ENCODE peak calls at places on chromosomes 13 and 19, in ten cellular contexts. X is endothelial cell of umbilical vein, M is tibial nerve, W is ovary, A is right lobe of liver, N is suprapubic skin, V is HepG2, E is heart left ventricle, H is Peyer's patch, P is uterus. R is an unnamed sample.

GRCh38 chr19:35773020-35773809 is 2.1 kb upstream of the ARHGAP33 start:
- DNase-seq in H (no peak), E (no peak), X (no peak), N (no peak), V (no peak), P (no peak), M (no peak), W (no peak), A (no peak), R (no peak)

GRCh38 chr13:106691861-106692260 is 123.9 kb upstream of the ARGLU1 start:
- DNase-seq in E (no peak), P (no peak), V (no peak), W (no peak), M (no peak), A (no peak), X (no peak), H (no peak), N (no peak), R (no peak)

GRCh38 chr13:27791146-27791900 is 960 bp upstream of the GSX1 start:
- DNase-seq in V (no peak), H (no peak), W (no peak), A (no peak), N (no peak), M (no peak), P (no peak), X (no peak), E (no peak), R (no peak)

GRCh38 chr19:29121684-29122083 is 91.3 kb downstream of the UQCRFS1 start:
- DNase-seq in A (no peak), P (no peak), V (no peak), X (no peak), W (no peak), M (no peak), H (no peak), E (no peak), N (peak; percentile 52), R (no peak)

GRCh38 chr19:46173886-46174475 is 25.9 kb downstream of the IGFL2 start:
- DNase-seq in V (no peak), W (no peak), X (no peak), H (no peak), N (no peak), A (no peak), E (no peak), M (no peak), P (no peak), R (no peak)

GRCh38 chr13:96198038-96198437 is 108.1 kb downstream of the HS6ST3 start:
- DNase-seq in N (no peak), A (no peak), W (no peak), V (no peak), H (no peak), P (no peak), E (no peak), M (no peak), X (no peak), R (no peak)

GRCh38 chr13:78993792-78994191 is 334.8 kb upstream of the OBI1 start:
- DNase-seq in H (no peak), E (no peak), M (no peak), N (no peak), X (no peak), W (no peak), P (no peak), V (no peak), A (no peak), R (no peak)

GRCh38 chr13:40792284-40793051 is 3.1 kb downstream of the SLC25A15 start:
- DNase-seq in V (no peak), N (peak; percentile 65), X (no peak), P (no peak), W (no peak), M (no peak), H (no peak), A (no peak), E (no peak), R (no peak)

GRCh38 chr19:5250127-5250659 is 90.4 kb downstream of the PTPRS start:
- DNase-seq in N (no peak), P (peak; percentile 27), M (no peak), W (no peak), A (no peak), H (no peak), V (no peak), X (no peak), E (peak; percentile 63), R (no peak)

GRCh38 chr19:5136060-5136855 is 167.3 kb downstream of the KDM4B start:
- DNase-seq in X (no peak), N (no peak), V (no peak), W (no peak), E (no peak), M (no peak), H (no peak), A (no peak), P (no peak), R (no peak)

GRCh38 chr13:100130092-100130491 is 41.2 kb downstream of the PCCA start:
- DNase-seq in V (no peak), A (no peak), E (peak; percentile 23), N (no peak), H (no peak), M (no peak), X (peak; percentile 73), P (no peak), W (no peak), R (no peak)

GRCh38 chr19:2164020-2164988 is 571 bp downstream of the DOT1L start:
- DNase-seq in M (no peak), X (peak; percentile 53), H (peak; percentile 36), E (no peak), N (peak; percentile 87), A (no peak), V (no peak), P (peak; percentile 63), W (no peak), R (no peak)

DNA sequence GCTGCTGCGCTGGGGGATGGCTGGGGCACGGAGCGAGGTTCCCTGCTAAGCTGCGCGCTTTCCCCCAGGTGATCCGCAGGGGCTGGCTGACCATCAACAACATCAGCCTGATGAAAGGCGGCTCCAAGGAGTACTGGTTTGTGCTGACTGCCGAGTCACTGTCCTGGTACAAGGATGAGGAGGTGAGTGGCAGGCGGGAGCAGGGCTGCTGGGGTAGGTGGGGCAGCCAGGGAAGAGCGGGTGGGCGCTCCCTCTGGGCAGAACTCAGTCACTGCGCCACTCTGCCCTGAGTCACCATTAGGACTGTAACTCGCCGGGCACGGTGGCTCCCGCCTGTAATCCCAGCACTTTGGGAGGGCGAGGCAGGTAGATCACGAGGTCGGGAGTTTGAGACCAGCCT is 23.8 kb downstream of the TMED1 start:
- DNase-seq in W (no peak), N (no peak), X (no peak), M (no peak), P (no peak), V (no peak), H (no peak), A (no peak), E (no peak), R (no peak)
- H3K36me3 ChIP-seq in W (no peaks in the 10 kb centered on the region), N (peaks cover 91% of the 10 kb centered on the region), X (peaks cover 4% of the 10 kb centered on the region), M (no peaks in the 10 kb centered on the region), P (no peaks in the 10 kb centered on the region), V (peaks cover 6% of the 10 kb centered on the region), H (no peaks in the 10 kb centered on the region), A (no peaks in the 10 kb centered on the region), E (peaks cover 3% of the 10 kb centered on the region), R (peaks cover 57% of the 10 kb centered on the region)

GRCh38 chr19:49165865-49166301 is 8.3 kb downstream of the TRPM4 start:
- DNase-seq in N (no peak), W (no peak), P (no peak), A (no peak), H (no peak), X (no peak), V (no peak), M (no peak), E (no peak), R (no peak)
- TF ChIP-seq CTCF in N (no peak), W (no peak), P (no peak), A (no peak), H (no peak), X (peak; percentile 18), V (peak; percentile 19), M (no peak), E (no peak), R (no peak)

GRCh38 chr19:54189668-54190502 is 505 bp upstream of the MBOAT7 start:
- DNase-seq in M (peak; percentile 100), W (peak; percentile 100), E (peak; percentile 100), X (peak; percentile 100), H (peak; percentile 100), P (peak; percentile 100), A (peak; percentile 100), N (peak; percentile 100), V (peak; percentile 100), R (peak; percentile 100)
- TF ChIP-seq POLR2A in M (peak; percentile 73), W (peak; percentile 95), E (peak; percentile 44), X (peak; percentile 47), H (peak; percentile 66), P (no peak), A (peak; percentile 76), N (peak; percentile 68), V (peak; percentile 84), R (peak; percentile 58)

GRCh38 chr19:18860302-18860700 is 28.5 kb downstream of the UPF1 start:
- DNase-seq in N (no peak), E (no peak), A (no peak), M (no peak), P (no peak), H (no peak), V (no peak), X (no peak), W (no peak), R (no peak)
- H3K36me3 ChIP-seq in N (peaks cover 100% of the 10 kb centered on the region), E (peaks cover 12% of the 10 kb centered on the region), A (peaks cover 95% of the 10 kb centered on the region), M (peaks cover 59% of the 10 kb centered on the region), P (no peaks in the 10 kb centered on the region), H (no peaks in the 10 kb centered on the region), V (peaks cover 66% of the 10 kb centered on the region), X (peaks cover 25% of the 10 kb centered on the region), W (no peaks in the 10 kb centered on the region), R (peaks cover 99% of the 10 kb centered on the region)

R was measured in gastrocnemius medialis.